ENCODE peak calls at places on chromosomes 16 and 17, in five cellular contexts. One of them, this sample, is unnamed.

GRCh38 chr17:57707892-57708291 is 37.2 kb downstream of the CCDC182 start:
- DNase-seq in H1: no peak
- DNase-seq in GM12878: no peak
- DNase-seq in HepG2: no peak
- DNase-seq in NT2/D1: peak
- DNase-seq in this sample: no peak

GRCh38 chr16:70473446-70474319 is 19.3 kb downstream of the FCSK start:
- DNase-seq in GM12878: no peak
- DNase-seq in HepG2: no peak
- DNase-seq in H1: no peak
- DNase-seq in NT2/D1: no peak
- DNase-seq in this sample: no peak

GRCh38 chr17:31175237-31175636 is 80.5 kb downstream of the NF1 start:
- DNase-seq in HepG2: no peak
- DNase-seq in NT2/D1: no peak
- DNase-seq in H1: no peak
- DNase-seq in GM12878: no peak
- DNase-seq in this sample: no peak

GRCh38 chr17:82076018-82076784 is 10.6 kb upstream of the DUS1L start:
- DNase-seq in H1: no peak
- DNase-seq in HepG2: no peak
- DNase-seq in NT2/D1: no peak
- DNase-seq in GM12878: no peak
- DNase-seq in this sample: no peak

GRCh38 chr16:6146874-6147425 is 1049.4 kb upstream of the EEF2KMT start:
- DNase-seq in HepG2: no peak
- DNase-seq in GM12878: no peak
- DNase-seq in H1: peak
- DNase-seq in NT2/D1: peak
- DNase-seq in this sample: no peak

GRCh38 chr16:72202014-72202413 is 30.1 kb upstream of the PMFBP1 start:
- DNase-seq in H1: no peak
- DNase-seq in NT2/D1: no peak
- DNase-seq in HepG2: no peak
- DNase-seq in GM12878: no peak
- DNase-seq in this sample: no peak

GRCh38 chr17:27367121-27367981 is 73.4 kb downstream of the WSB1 start:
- DNase-seq in GM12878: no peak
- DNase-seq in NT2/D1: no peak
- DNase-seq in H1: no peak
- DNase-seq in HepG2: no peak
- DNase-seq in this sample: no peak

GRCh38 chr17:32350662-32351418 is 883 bp downstream of the ZNF207 start:
- DNase-seq in NT2/D1: no peak
- DNase-seq in H1: no peak
- DNase-seq in HepG2: peak
- DNase-seq in GM12878: no peak
- DNase-seq in this sample: no peak

GRCh38 chr17:61872099-61872498 is 8.8 kb upstream of the BRIP1 start:
- DNase-seq in GM12878: no peak
- DNase-seq in H1: no peak
- DNase-seq in NT2/D1: no peak
- DNase-seq in HepG2: no peak
- DNase-seq in this sample: no peak

GRCh38 chr16:74752756-74753155 is 21.9 kb downstream of the FA2H start:
- DNase-seq in HepG2: no peak
- DNase-seq in NT2/D1: no peak
- DNase-seq in GM12878: no peak
- DNase-seq in H1: no peak
- DNase-seq in this sample: no peak

GRCh38 chr16:22161999-22162657 is at the start of gene SDR42E2:
- DNase-seq in H1: peak
- DNase-seq in HepG2: no peak
- DNase-seq in GM12878: no peak
- DNase-seq in NT2/D1: no peak
- DNase-seq in this sample: peak

GRCh38 chr16:4373356-4373908 is 1.8 kb downstream of the VASN start:
- DNase-seq in H1: no peak
- DNase-seq in GM12878: no peak
- DNase-seq in NT2/D1: no peak
- DNase-seq in HepG2: no peak
- DNase-seq in this sample: no peak

GRCh38 chr17:47373002-47373401 is 49.2 kb downstream of the EFCAB13 start:
- DNase-seq in GM12878: no peak
- DNase-seq in H1: no peak
- DNase-seq in NT2/D1: no peak
- DNase-seq in HepG2: no peak
- DNase-seq in this sample: no peak

GRCh38 chr16:22671301-22672076 is 142.5 kb upstream of the HS3ST2 start:
- DNase-seq in H1: no peak
- DNase-seq in GM12878: no peak
- DNase-seq in NT2/D1: no peak
- DNase-seq in HepG2: no peak
- DNase-seq in this sample: no peak

GRCh38 chr16:87149051-87149450 is 168.1 kb downstream of the C16orf95 start:
- DNase-seq in HepG2: no peak
- DNase-seq in GM12878: no peak
- DNase-seq in NT2/D1: no peak
- DNase-seq in H1: no peak
- DNase-seq in this sample: no peak

GRCh38 chr16:50273888-50274770 is 7.8 kb downstream of the ADCY7 start:
- DNase-seq in H1: no peak
- DNase-seq in GM12878: peak
- DNase-seq in HepG2: no peak
- DNase-seq in NT2/D1: no peak
- DNase-seq in this sample: no peak

GRCh38 chr17:6439951-6440350 is 4.3 kb upstream of the PIMREG start:
- DNase-seq in HepG2: peak
- DNase-seq in NT2/D1: no peak
- DNase-seq in GM12878: no peak
- DNase-seq in H1: no peak
- DNase-seq in this sample: no peak

GRCh38 chr16:1645914-1646525 is 32.1 kb upstream of the JPT2 start:
- DNase-seq in H1: no peak
- DNase-seq in GM12878: no peak
- DNase-seq in NT2/D1: peak
- DNase-seq in HepG2: peak
- DNase-seq in this sample: no peak

GRCh38 chr17:22669721-22670120 is 977.4 kb downstream of the KCNJ18 start:
- DNase-seq in GM12878: no peak
- DNase-seq in NT2/D1: no peak
- DNase-seq in HepG2: no peak
- DNase-seq in H1: no peak
- DNase-seq in this sample: no peak

GRCh38 chr17:17693253-17693954 is 12.1 kb downstream of the RAI1 start:
- DNase-seq in HepG2: peak
- DNase-seq in H1: no peak
- DNase-seq in GM12878: no peak
- DNase-seq in NT2/D1: no peak
- DNase-seq in this sample: no peak
- TF ChIP-seq SUZ12 in HepG2: no peak
- TF ChIP-seq SUZ12 in H1: no peak
- TF ChIP-seq SUZ12 in GM12878: no peak
- TF ChIP-seq SUZ12 in NT2/D1: no peak
- TF ChIP-seq SUZ12 in this sample: no peak

GRCh38 chr17:71613996-71614395 is 506.8 kb upstream of the SOX9 start:
- DNase-seq in NT2/D1: no peak
- DNase-seq in H1: no peak
- DNase-seq in HepG2: no peak
- DNase-seq in GM12878: no peak
- DNase-seq in this sample: no peak
- TF ChIP-seq SUZ12 in NT2/D1: no peak
- TF ChIP-seq SUZ12 in H1: no peak
- TF ChIP-seq SUZ12 in HepG2: no peak
- TF ChIP-seq SUZ12 in GM12878: no peak
- TF ChIP-seq SUZ12 in this sample: no peak

GRCh38 chr17:68297168-68297567 is 5.9 kb downstream of the ARSG start:
- DNase-seq in NT2/D1: no peak
- DNase-seq in GM12878: no peak
- DNase-seq in H1: no peak
- DNase-seq in HepG2: no peak
- DNase-seq in this sample: no peak
- TF ChIP-seq SUZ12 in NT2/D1: no peak
- TF ChIP-seq SUZ12 in GM12878: no peak
- TF ChIP-seq SUZ12 in H1: no peak
- TF ChIP-seq SUZ12 in HepG2: no peak
- TF ChIP-seq SUZ12 in this sample: no peak

DNA sequence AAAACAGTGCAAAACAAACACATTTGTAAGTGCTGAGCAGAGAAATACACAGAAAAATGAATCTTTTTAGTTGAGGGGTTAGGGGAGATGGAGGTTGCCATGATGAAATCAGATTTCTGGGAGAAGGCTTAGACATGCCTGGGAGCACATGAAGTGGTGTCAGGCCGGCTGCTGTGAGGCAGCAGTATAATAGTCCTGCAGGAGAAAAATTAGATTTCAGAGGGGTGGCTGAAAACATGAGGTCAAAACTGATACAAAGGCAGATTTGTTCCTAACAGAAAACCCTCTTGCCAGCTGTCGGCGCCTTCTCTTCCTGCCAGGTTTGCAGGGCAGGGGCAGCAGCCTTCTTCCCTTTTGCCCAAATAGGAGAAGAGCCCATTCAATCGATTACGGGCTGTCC is 79.8 kb downstream of the PCTP start:
- DNase-seq in H1: no peak
- DNase-seq in GM12878: no peak
- DNase-seq in HepG2: no peak
- DNase-seq in NT2/D1: no peak
- DNase-seq in this sample: no peak
- TF ChIP-seq SUZ12 in H1: no peak
- TF ChIP-seq SUZ12 in GM12878: no peak
- TF ChIP-seq SUZ12 in HepG2: no peak
- TF ChIP-seq SUZ12 in NT2/D1: no peak
- TF ChIP-seq SUZ12 in this sample: no peak

DNA sequence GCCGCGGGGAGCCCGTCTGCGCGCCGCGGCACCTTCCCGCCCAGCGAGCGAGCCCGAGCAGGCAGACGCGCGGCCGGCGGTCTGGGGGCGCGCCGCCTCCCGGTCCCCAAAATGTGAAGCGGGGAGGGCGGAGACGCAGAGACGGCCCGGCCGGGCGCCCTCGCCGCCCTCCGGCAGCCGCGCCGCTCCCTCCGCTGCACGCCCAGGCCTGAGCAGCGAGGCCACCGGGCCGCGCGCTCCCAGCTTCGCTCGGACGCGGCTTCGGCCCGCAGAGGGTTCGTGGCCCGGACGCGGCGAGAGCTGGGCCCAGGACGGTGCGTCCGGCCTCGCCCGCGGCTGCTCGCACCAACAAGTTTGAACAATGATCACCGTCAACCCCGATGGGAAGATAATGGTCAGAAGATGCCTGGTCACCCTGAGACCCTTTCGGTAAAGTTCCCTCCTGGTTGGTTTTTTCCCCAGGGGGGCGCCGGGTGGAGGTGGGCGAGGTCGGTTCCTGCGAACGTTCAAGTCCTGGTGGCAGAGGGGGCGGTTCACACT is 535 bp downstream of the MGAT5B start:
- DNase-seq in HepG2: no peak
- DNase-seq in GM12878: no peak
- DNase-seq in NT2/D1: no peak
- DNase-seq in H1: no peak
- DNase-seq in this sample: peak
- TF ChIP-seq SUZ12 in HepG2: no peak
- TF ChIP-seq SUZ12 in GM12878: peak
- TF ChIP-seq SUZ12 in NT2/D1: peak
- TF ChIP-seq SUZ12 in H1: peak
- TF ChIP-seq SUZ12 in this sample: no peak

GRCh38 chr17:48728232-48729231 is at the start of gene HOXB13:
- DNase-seq in GM12878: no peak
- DNase-seq in H1: no peak
- DNase-seq in NT2/D1: no peak
- DNase-seq in HepG2: no peak
- DNase-seq in this sample: peak
- TF ChIP-seq SUZ12 in GM12878: peak
- TF ChIP-seq SUZ12 in H1: peak
- TF ChIP-seq SUZ12 in NT2/D1: no peak
- TF ChIP-seq SUZ12 in HepG2: no peak
- TF ChIP-seq SUZ12 in this sample: no peak

This sample was measured in HEK293T.